ENCODE peak calls at places on chromosomes 2 and 18, in four cellular contexts. R, K, Z and T are unnamed samples.

GRCh38 chr2:53609561-53609960 is 158.0 kb upstream of the CHAC2 start:
- DNase-seq in R (no peak), K (no peak), Z (no peak), T (no peak)

GRCh38 chr2:176133366-176133765 is 3.9 kb downstream of the HOXD8 start:
- DNase-seq in R (no peak), K (peak; percentile 45), Z (no peak), T (no peak)

GRCh38 chr2:38720613-38721241 is 30.4 kb downstream of the SRSF7 start:
- DNase-seq in R (peak; percentile 89), K (peak; percentile 89), Z (no peak), T (peak; percentile 83)

GRCh38 chr2:95526360-95527341 is 42.1 kb upstream of the TRIM43B start:
- DNase-seq in R (peak; percentile 74), K (peak; percentile 58), Z (peak; percentile 31), T (peak; percentile 82)

GRCh38 chr2:205892141-205893064 is 193.6 kb downstream of the INO80D start:
- DNase-seq in R (no peak), K (peak; percentile 40), Z (no peak), T (no peak)

GRCh38 chr2:158912122-158912521 is 56.3 kb upstream of the TANC1 start:
- DNase-seq in R (no peak), K (no peak), Z (no peak), T (no peak)

GRCh38 chr18:49247786-49248185 is 212.7 kb downstream of the DYM start:
- DNase-seq in R (no peak), K (no peak), Z (no peak), T (no peak)

GRCh38 chr2:206154197-206154596 is 5.0 kb downstream of the NDUFS1 start:
- DNase-seq in R (no peak), K (no peak), Z (no peak), T (no peak)

GRCh38 chr18:57980573-57981348 is 63.3 kb upstream of the NEDD4L start:
- DNase-seq in R (no peak), K (no peak), Z (no peak), T (no peak)

GRCh38 chr2:64586883-64587481 is 62.9 kb downstream of the AFTPH start:
- DNase-seq in R (no peak), K (no peak), Z (peak; percentile 61), T (no peak)

GRCh38 chr2:187299122-187299906 is 148.7 kb downstream of the CALCRL start:
- DNase-seq in R (no peak), K (no peak), Z (no peak), T (no peak)

GRCh38 chr2:112794131-112794733 is 9.9 kb upstream of the IL1A start:
- DNase-seq in R (no peak), K (no peak), Z (no peak), T (peak; percentile 45)

GRCh38 chr2:96679843-96680242 is 37.3 kb downstream of the FER1L5 start:
- DNase-seq in R (no peak), K (no peak), Z (no peak), T (no peak)

GRCh38 chr2:195049372-195050031 is 607.5 kb upstream of the SLC39A10 start:
- DNase-seq in R (no peak), K (no peak), Z (no peak), T (no peak)

GRCh38 chr2:221518937-221519635 is 53.0 kb downstream of the EPHA4 start:
- DNase-seq in R (no peak), K (no peak), Z (no peak), T (no peak)